ENCODE peak calls at places on chromosomes 11 and 22, in six cellular contexts. One of them, this sample, is unnamed.

GRCh38 chr22:27317156-27317555 is 484.4 kb downstream of the MN1 start:
- DNase-seq in mucosa of gallbladder: no peak
- DNase-seq in heart left ventricle: no peak
- DNase-seq in T-cell: no peak
- DNase-seq in SK-N-DZ: no peak
- DNase-seq in HL-60: no peak
- DNase-seq in this sample: no peak

GRCh38 chr11:5007561-5007960 is 12.9 kb downstream of the OR51L1 start:
- DNase-seq in mucosa of gallbladder: no peak
- DNase-seq in heart left ventricle: no peak
- DNase-seq in T-cell: no peak
- DNase-seq in SK-N-DZ: no peak
- DNase-seq in HL-60: no peak
- DNase-seq in this sample: no peak

GRCh38 chr11:83064011-83064410 is 7.7 kb downstream of the RAB30 start:
- DNase-seq in mucosa of gallbladder: no peak
- DNase-seq in heart left ventricle: no peak
- DNase-seq in T-cell: no peak
- DNase-seq in SK-N-DZ: no peak
- DNase-seq in HL-60: no peak
- DNase-seq in this sample: no peak

GRCh38 chr11:124108158-124108557 is 7.1 kb upstream of the VWA5A start:
- DNase-seq in mucosa of gallbladder: no peak
- DNase-seq in heart left ventricle: no peak
- DNase-seq in T-cell: no peak
- DNase-seq in SK-N-DZ: no peak
- DNase-seq in HL-60: peak
- DNase-seq in this sample: peak

GRCh38 chr11:61024938-61025818 is 53.7 kb downstream of the CD6 start:
- DNase-seq in mucosa of gallbladder: no peak
- DNase-seq in heart left ventricle: no peak
- DNase-seq in T-cell: no peak
- DNase-seq in SK-N-DZ: no peak
- DNase-seq in HL-60: no peak
- DNase-seq in this sample: no peak

GRCh38 chr11:2975594-2975993 is 16.5 kb downstream of the NAP1L4 start:
- DNase-seq in mucosa of gallbladder: no peak
- DNase-seq in heart left ventricle: no peak
- DNase-seq in T-cell: peak
- DNase-seq in SK-N-DZ: peak
- DNase-seq in HL-60: peak
- DNase-seq in this sample: peak

GRCh38 chr11:44652901-44653644 is 73.7 kb upstream of the TSPAN18 start:
- DNase-seq in mucosa of gallbladder: no peak
- DNase-seq in heart left ventricle: no peak
- DNase-seq in T-cell: no peak
- DNase-seq in SK-N-DZ: no peak
- DNase-seq in HL-60: no peak
- DNase-seq in this sample: no peak

GRCh38 chr11:3139086-3139440 is 26.0 kb downstream of the OSBPL5 start:
- DNase-seq in mucosa of gallbladder: no peak
- DNase-seq in heart left ventricle: no peak
- DNase-seq in T-cell: no peak
- DNase-seq in SK-N-DZ: no peak
- DNase-seq in HL-60: no peak
- DNase-seq in this sample: no peak

GRCh38 chr11:101706015-101706414 is 122.2 kb upstream of the TRPC6 start:
- DNase-seq in mucosa of gallbladder: no peak
- DNase-seq in heart left ventricle: no peak
- DNase-seq in T-cell: no peak
- DNase-seq in SK-N-DZ: no peak
- DNase-seq in HL-60: no peak
- DNase-seq in this sample: no peak

GRCh38 chr11:57703341-57703740 is 8.7 kb downstream of the MED19 start:
- DNase-seq in mucosa of gallbladder: no peak
- DNase-seq in heart left ventricle: no peak
- DNase-seq in T-cell: no peak
- DNase-seq in SK-N-DZ: no peak
- DNase-seq in HL-60: no peak
- DNase-seq in this sample: no peak

GRCh38 chr11:116698080-116698479 is 74.7 kb downstream of the BUD13 start:
- DNase-seq in mucosa of gallbladder: no peak
- DNase-seq in heart left ventricle: no peak
- DNase-seq in T-cell: no peak
- DNase-seq in SK-N-DZ: no peak
- DNase-seq in HL-60: no peak
- DNase-seq in this sample: no peak

GRCh38 chr11:122773781-122774266 is 64.5 kb upstream of the CRTAM start:
- DNase-seq in mucosa of gallbladder: no peak
- DNase-seq in heart left ventricle: no peak
- DNase-seq in T-cell: no peak
- DNase-seq in SK-N-DZ: peak
- DNase-seq in HL-60: no peak
- DNase-seq in this sample: no peak

GRCh38 chr22:48709976-48710375 is 1117.7 kb downstream of the BRD1 start:
- DNase-seq in mucosa of gallbladder: no peak
- DNase-seq in heart left ventricle: no peak
- DNase-seq in T-cell: no peak
- DNase-seq in SK-N-DZ: no peak
- DNase-seq in HL-60: no peak
- DNase-seq in this sample: no peak

GRCh38 chr11:64455436-64456261 is 96.7 kb downstream of the RPS6KA4 start:
- DNase-seq in mucosa of gallbladder: no peak
- DNase-seq in heart left ventricle: no peak
- DNase-seq in T-cell: no peak
- DNase-seq in SK-N-DZ: no peak
- DNase-seq in HL-60: no peak
- DNase-seq in this sample: no peak

GRCh38 chr22:24427500-24428164 is at the start of gene ADORA2A:
- DNase-seq in mucosa of gallbladder: peak
- DNase-seq in heart left ventricle: no peak
- DNase-seq in T-cell: peak
- DNase-seq in SK-N-DZ: no peak
- DNase-seq in HL-60: peak
- DNase-seq in this sample: no peak

GRCh38 chr11:67351275-67352005 is 1.9 kb downstream of the POLD4 start:
- DNase-seq in mucosa of gallbladder: peak
- DNase-seq in heart left ventricle: no peak
- DNase-seq in T-cell: peak
- DNase-seq in SK-N-DZ: peak
- DNase-seq in HL-60: peak
- DNase-seq in this sample: peak

GRCh38 chr11:45024846-45025623 is 74.4 kb upstream of the TP53I11 start:
- DNase-seq in mucosa of gallbladder: no peak
- DNase-seq in heart left ventricle: no peak
- DNase-seq in T-cell: no peak
- DNase-seq in SK-N-DZ: no peak
- DNase-seq in HL-60: no peak
- DNase-seq in this sample: no peak

GRCh38 chr11:105100206-105100605 is 39.4 kb downstream of the CARD18 start:
- DNase-seq in mucosa of gallbladder: no peak
- DNase-seq in heart left ventricle: no peak
- DNase-seq in T-cell: no peak
- DNase-seq in SK-N-DZ: no peak
- DNase-seq in HL-60: no peak
- DNase-seq in this sample: no peak

GRCh38 chr11:2572491-2573239 is 127.1 kb downstream of the KCNQ1OT1 start:
- DNase-seq in mucosa of gallbladder: no peak
- DNase-seq in heart left ventricle: no peak
- DNase-seq in T-cell: no peak
- DNase-seq in SK-N-DZ: no peak
- DNase-seq in HL-60: no peak
- DNase-seq in this sample: no peak

GRCh38 chr11:48193876-48194275 is 22.7 kb upstream of the OR4B1 start:
- DNase-seq in mucosa of gallbladder: no peak
- DNase-seq in heart left ventricle: no peak
- DNase-seq in T-cell: no peak
- DNase-seq in SK-N-DZ: no peak
- DNase-seq in HL-60: no peak
- DNase-seq in this sample: peak

GRCh38 chr11:19816817-19817216 is 104.2 kb downstream of the NAV2 start:
- DNase-seq in mucosa of gallbladder: no peak
- DNase-seq in heart left ventricle: no peak
- DNase-seq in T-cell: no peak
- DNase-seq in SK-N-DZ: no peak
- DNase-seq in HL-60: no peak
- DNase-seq in this sample: no peak

GRCh38 chr11:35085766-35086165 is 53.2 kb upstream of the CD44 start:
- DNase-seq in mucosa of gallbladder: no peak
- DNase-seq in heart left ventricle: no peak
- DNase-seq in T-cell: no peak
- DNase-seq in SK-N-DZ: no peak
- DNase-seq in HL-60: no peak
- DNase-seq in this sample: no peak

GRCh38 chr22:46159777-46160176 is 9.5 kb downstream of the PPARA start:
- DNase-seq in mucosa of gallbladder: no peak
- DNase-seq in heart left ventricle: no peak
- DNase-seq in T-cell: no peak
- DNase-seq in SK-N-DZ: no peak
- DNase-seq in HL-60: no peak
- DNase-seq in this sample: no peak

GRCh38 chr22:35749808-35750207 is 32.1 kb downstream of the APOL5 start:
- DNase-seq in mucosa of gallbladder: no peak
- DNase-seq in heart left ventricle: no peak
- DNase-seq in T-cell: no peak
- DNase-seq in SK-N-DZ: no peak
- DNase-seq in HL-60: no peak
- DNase-seq in this sample: no peak

GRCh38 chr11:134158023-134158422 is 65.7 kb downstream of the NCAPD3 start:
- DNase-seq in mucosa of gallbladder: no peak
- DNase-seq in heart left ventricle: no peak
- DNase-seq in T-cell: no peak
- DNase-seq in SK-N-DZ: no peak
- DNase-seq in HL-60: no peak
- DNase-seq in this sample: no peak

GRCh38 chr22:36904260-36904659 is 9.2 kb upstream of the CSF2RB start:
- DNase-seq in mucosa of gallbladder: no peak
- DNase-seq in heart left ventricle: no peak
- DNase-seq in T-cell: no peak
- DNase-seq in SK-N-DZ: no peak
- DNase-seq in HL-60: no peak
- DNase-seq in this sample: no peak

GRCh38 chr11:2744166-2744565 is 44.4 kb upstream of the KCNQ1OT1 start:
- DNase-seq in mucosa of gallbladder: no peak
- DNase-seq in heart left ventricle: no peak
- DNase-seq in T-cell: no peak
- DNase-seq in SK-N-DZ: no peak
- DNase-seq in HL-60: no peak
- DNase-seq in this sample: no peak

GRCh38 chr11:2299773-2300172 is 1.9 kb downstream of the C11orf21 start:
- DNase-seq in mucosa of gallbladder: no peak
- DNase-seq in heart left ventricle: no peak
- DNase-seq in T-cell: no peak
- DNase-seq in SK-N-DZ: no peak
- DNase-seq in HL-60: no peak
- DNase-seq in this sample: no peak

GRCh38 chr11:133115099-133115498 is 417.2 kb downstream of the OPCML start:
- DNase-seq in mucosa of gallbladder: no peak
- DNase-seq in heart left ventricle: peak
- DNase-seq in T-cell: no peak
- DNase-seq in SK-N-DZ: no peak
- DNase-seq in HL-60: no peak
- DNase-seq in this sample: no peak

GRCh38 chr11:77619576-77620198 is 17.9 kb downstream of the CLNS1A start:
- DNase-seq in mucosa of gallbladder: peak
- DNase-seq in heart left ventricle: no peak
- DNase-seq in T-cell: no peak
- DNase-seq in SK-N-DZ: peak
- DNase-seq in HL-60: peak
- DNase-seq in this sample: no peak

GRCh38 chr11:114308689-114309089 is 12.5 kb downstream of the NNMT start:
- DNase-seq in mucosa of gallbladder: no peak
- DNase-seq in heart left ventricle: no peak
- DNase-seq in T-cell: no peak
- DNase-seq in SK-N-DZ: no peak
- DNase-seq in HL-60: peak
- DNase-seq in this sample: no peak

GRCh38 chr11:36123353-36124220 is 165.6 kb downstream of the COMMD9 start:
- DNase-seq in mucosa of gallbladder: peak
- DNase-seq in heart left ventricle: no peak
- DNase-seq in T-cell: no peak
- DNase-seq in SK-N-DZ: no peak
- DNase-seq in HL-60: no peak
- DNase-seq in this sample: no peak

GRCh38 chr11:84865791-84866535 is 761.2 kb downstream of the DLG2 start:
- DNase-seq in mucosa of gallbladder: no peak
- DNase-seq in heart left ventricle: no peak
- DNase-seq in T-cell: no peak
- DNase-seq in SK-N-DZ: no peak
- DNase-seq in HL-60: no peak
- DNase-seq in this sample: no peak

GRCh38 chr22:27420817-27421361 is 380.7 kb downstream of the MN1 start:
- DNase-seq in mucosa of gallbladder: peak
- DNase-seq in heart left ventricle: peak
- DNase-seq in T-cell: no peak
- DNase-seq in SK-N-DZ: no peak
- DNase-seq in HL-60: no peak
- DNase-seq in this sample: peak

GRCh38 chr22:25353516-25354445 is 134.3 kb downstream of the CRYBB2 start:
- DNase-seq in mucosa of gallbladder: no peak
- DNase-seq in heart left ventricle: no peak
- DNase-seq in T-cell: no peak
- DNase-seq in SK-N-DZ: no peak
- DNase-seq in HL-60: no peak
- DNase-seq in this sample: no peak

GRCh38 chr11:133842730-133843129 is 2.6 kb downstream of the SPATA19 start:
- DNase-seq in mucosa of gallbladder: no peak
- DNase-seq in heart left ventricle: no peak
- DNase-seq in T-cell: no peak
- DNase-seq in SK-N-DZ: no peak
- DNase-seq in HL-60: no peak
- DNase-seq in this sample: no peak

GRCh38 chr22:41857160-41857859 is 24.4 kb downstream of the SREBF2 start:
- DNase-seq in mucosa of gallbladder: no peak
- DNase-seq in heart left ventricle: peak
- DNase-seq in T-cell: peak
- DNase-seq in SK-N-DZ: peak
- DNase-seq in HL-60: peak
- DNase-seq in this sample: peak

GRCh38 chr22:27474711-27475547 is 326.6 kb downstream of the MN1 start:
- DNase-seq in mucosa of gallbladder: peak
- DNase-seq in heart left ventricle: no peak
- DNase-seq in T-cell: no peak
- DNase-seq in SK-N-DZ: no peak
- DNase-seq in HL-60: no peak
- DNase-seq in this sample: peak

This sample was measured in HCEC 1CT.